ENCODE peak calls at places on chromosomes 13 and 19, in six cellular contexts. U is DND-41; F is activated CD4-positive, alpha-beta T cell treated with anti-CD3 and anti-CD28 coated beads, Interleukin-2, amount 50 U/mL, for 48 hours; A is heart right ventricle; E is kidney glomerular epithelial cell; H is PC-3. D is an unnamed sample.

GRCh38 chr19:44943801-44944249 is 1.8 kb downstream of the APOC4 start:
- DNase-seq in E (no peak), H (no peak), A (peak), F (no peak), U (no peak), D (no peak)

GRCh38 chr13:100644328-100644727 is 30.3 kb downstream of the TMTC4 start:
- DNase-seq in F (no peak), E (no peak), A (no peak), U (no peak), H (no peak), D (no peak)

GRCh38 chr13:52001120-52001731 is 10.0 kb downstream of the ATP7B start:
- DNase-seq in E (peak), F (no peak), U (no peak), A (no peak), H (peak), D (peak)

GRCh38 chr19:6233051-6233826 is 46.5 kb downstream of the MLLT1 start:
- DNase-seq in A (peak), F (no peak), E (no peak), U (no peak), H (no peak), D (peak)

GRCh38 chr13:30698488-30699005 is 36.8 kb upstream of the ALOX5AP start:
- DNase-seq in H (no peak), U (no peak), E (no peak), F (no peak), A (no peak), D (no peak)

GRCh38 chr19:29767039-29767735 is 44.6 kb upstream of the CCNE1 start:
- DNase-seq in F (no peak), H (no peak), E (no peak), A (no peak), U (no peak), D (no peak)

GRCh38 chr13:87684850-87685735 is 13.9 kb downstream of the SLITRK5 start:
- DNase-seq in E (peak), F (no peak), A (no peak), U (no peak), H (peak), D (no peak)

GRCh38 chr13:99382428-99383133 is 75.4 kb upstream of the GPR183 start:
- DNase-seq in H (no peak), E (no peak), U (peak), A (no peak), F (peak), D (no peak)

GRCh38 chr19:44741841-44742352 is 6.6 kb upstream of the BCL3 start:
- DNase-seq in U (no peak), A (peak), H (peak), E (peak), F (peak), D (peak)

GRCh38 chr13:74761794-74762193 is 627.6 kb upstream of the KLF12 start:
- DNase-seq in U (no peak), F (no peak), E (no peak), H (no peak), A (no peak), D (no peak)

GRCh38 chr19:47369923-47370625 is 21.0 kb downstream of the DHX34 start:
- DNase-seq in U (no peak), A (no peak), E (no peak), F (no peak), H (no peak), D (peak)

GRCh38 chr19:55578761-55579747 is 1.6 kb downstream of the ZNF579 start:
- DNase-seq in E (no peak), U (no peak), F (no peak), H (no peak), A (no peak), D (no peak)

GRCh38 chr13:48018637-48019036 is 17.6 kb upstream of the SUCLA2 start:
- DNase-seq in U (no peak), A (no peak), F (no peak), E (no peak), H (no peak), D (no peak)

GRCh38 chr13:44575741-44576395 is at the start of gene TSC22D1:
- DNase-seq in A (peak), E (peak), H (peak), U (peak), F (peak), D (peak)

GRCh38 chr19:42531313-42531712 is 3.0 kb upstream of the CEACAM1 start:
- DNase-seq in F (no peak), U (no peak), E (no peak), A (no peak), H (peak), D (no peak)

GRCh38 chr19:11416346-11417052 is 2.6 kb downstream of the RGL3 start:
- DNase-seq in U (no peak), H (no peak), A (no peak), E (no peak), F (no peak), D (no peak)